ENCODE peak calls at places on chromosome 5, in five cellular contexts. One of them, this sample, is unnamed.

GRCh38 chr5:33690736-33691135 is 201.1 kb downstream of the ADAMTS12 start:
- DNase-seq in colonic mucosa: no peak
- DNase-seq in stomach: no peak
- DNase-seq in lung: no peak
- DNase-seq in pancreas: no peak
- DNase-seq in this sample: peak; percentile 95

GRCh38 chr5:59095480-59095879 is 512.6 kb downstream of the RAB3C start:
- DNase-seq in pancreas: no peak
- DNase-seq in colonic mucosa: no peak
- DNase-seq in stomach: no peak
- DNase-seq in lung: no peak
- DNase-seq in this sample: peak; percentile 56

GRCh38 chr5:22889714-22890113 is 36.6 kb upstream of the CDH12 start:
- DNase-seq in stomach: no peak
- DNase-seq in pancreas: no peak
- DNase-seq in lung: no peak
- DNase-seq in colonic mucosa: no peak
- DNase-seq in this sample: no peak

GRCh38 chr5:58294598-58295298 is 165.1 kb downstream of the PLK2 start:
- DNase-seq in pancreas: no peak
- DNase-seq in lung: no peak
- DNase-seq in colonic mucosa: no peak
- DNase-seq in stomach: no peak
- DNase-seq in this sample: peak; percentile 66

GRCh38 chr5:139634028-139634325 is 14.2 kb upstream of the CXXC5 start:
- DNase-seq in pancreas: no peak
- DNase-seq in colonic mucosa: no peak
- DNase-seq in lung: no peak
- DNase-seq in stomach: peak; percentile 13
- DNase-seq in this sample: no peak

GRCh38 chr5:170731052-170731451 is 52.5 kb upstream of the GABRP start:
- DNase-seq in lung: no peak
- DNase-seq in stomach: no peak
- DNase-seq in pancreas: no peak
- DNase-seq in colonic mucosa: no peak
- DNase-seq in this sample: no peak

GRCh38 chr5:57221049-57221568 is 47.2 kb downstream of the GPBP1 start:
- DNase-seq in stomach: no peak
- DNase-seq in pancreas: no peak
- DNase-seq in lung: no peak
- DNase-seq in colonic mucosa: no peak
- DNase-seq in this sample: peak; percentile 60

GRCh38 chr5:154723740-154724505 is 31.3 kb upstream of the LARP1 start:
- DNase-seq in lung: no peak
- DNase-seq in pancreas: no peak
- DNase-seq in stomach: no peak
- DNase-seq in colonic mucosa: no peak
- DNase-seq in this sample: peak; percentile 66

GRCh38 chr5:116702776-116703175 is 128.2 kb upstream of the SEMA6A start:
- DNase-seq in lung: no peak
- DNase-seq in pancreas: no peak
- DNase-seq in stomach: no peak
- DNase-seq in colonic mucosa: no peak
- DNase-seq in this sample: no peak

GRCh38 chr5:145157841-145158240 is 677.3 kb downstream of the PRELID2 start:
- DNase-seq in pancreas: no peak
- DNase-seq in colonic mucosa: no peak
- DNase-seq in stomach: no peak
- DNase-seq in lung: no peak
- DNase-seq in this sample: peak; percentile 13

GRCh38 chr5:111739423-111739822 is 17.6 kb downstream of the NREP start:
- DNase-seq in colonic mucosa: no peak
- DNase-seq in stomach: no peak
- DNase-seq in lung: no peak
- DNase-seq in pancreas: no peak
- DNase-seq in this sample: no peak

GRCh38 chr5:76402251-76402879 is 720 bp upstream of the IQGAP2 start:
- DNase-seq in pancreas: peak; percentile 51
- DNase-seq in lung: peak; percentile 39
- DNase-seq in colonic mucosa: peak; percentile 53
- DNase-seq in stomach: peak; percentile 64
- DNase-seq in this sample: no peak

GRCh38 chr5:72013741-72014703 is 93.3 kb upstream of the MAP1B start:
- DNase-seq in pancreas: no peak
- DNase-seq in lung: no peak
- DNase-seq in colonic mucosa: no peak
- DNase-seq in stomach: no peak
- DNase-seq in this sample: no peak

GRCh38 chr5:109335114-109335513 is 74.7 kb downstream of the PJA2 start:
- DNase-seq in lung: no peak
- DNase-seq in pancreas: no peak
- DNase-seq in stomach: no peak
- DNase-seq in colonic mucosa: no peak
- DNase-seq in this sample: no peak

GRCh38 chr5:74145904-74146303 is 494.6 kb downstream of the ENC1 start:
- DNase-seq in colonic mucosa: no peak
- DNase-seq in lung: no peak
- DNase-seq in pancreas: no peak
- DNase-seq in stomach: no peak
- DNase-seq in this sample: no peak

GRCh38 chr5:40413747-40414146 is 266.0 kb upstream of the PTGER4 start:
- DNase-seq in pancreas: no peak
- DNase-seq in lung: no peak
- DNase-seq in colonic mucosa: no peak
- DNase-seq in stomach: no peak
- DNase-seq in this sample: peak; percentile 76

GRCh38 chr5:15495026-15495425 is 5.0 kb upstream of the FBXL7 start:
- DNase-seq in pancreas: no peak
- DNase-seq in lung: no peak
- DNase-seq in colonic mucosa: no peak
- DNase-seq in stomach: no peak
- DNase-seq in this sample: peak; percentile 57

GRCh38 chr5:157892974-157893373 is 34.0 kb upstream of the CLINT1 start:
- DNase-seq in colonic mucosa: no peak
- DNase-seq in pancreas: no peak
- DNase-seq in lung: no peak
- DNase-seq in stomach: no peak
- DNase-seq in this sample: no peak

GRCh38 chr5:61318374-61318773 is 13.7 kb upstream of the ZSWIM6 start:
- DNase-seq in lung: no peak
- DNase-seq in stomach: no peak
- DNase-seq in pancreas: no peak
- DNase-seq in colonic mucosa: no peak
- DNase-seq in this sample: no peak

GRCh38 chr5:131228646-131229045 is 35.2 kb upstream of the CDC42SE2 start:
- DNase-seq in pancreas: no peak
- DNase-seq in lung: no peak
- DNase-seq in colonic mucosa: no peak
- DNase-seq in stomach: no peak
- DNase-seq in this sample: no peak

GRCh38 chr5:158756873-158757272 is 342.8 kb downstream of the EBF1 start:
- DNase-seq in pancreas: no peak
- DNase-seq in colonic mucosa: no peak
- DNase-seq in lung: no peak
- DNase-seq in stomach: no peak
- DNase-seq in this sample: peak; percentile 17

GRCh38 chr5:35859101-35859661 is 2.5 kb downstream of the IL7R start:
- DNase-seq in pancreas: no peak
- DNase-seq in stomach: no peak
- DNase-seq in lung: no peak
- DNase-seq in colonic mucosa: no peak
- DNase-seq in this sample: peak; percentile 38

GRCh38 chr5:76514254-76514653 is 108.9 kb downstream of the F2RL2 start:
- DNase-seq in pancreas: no peak
- DNase-seq in lung: no peak
- DNase-seq in stomach: no peak
- DNase-seq in colonic mucosa: no peak
- DNase-seq in this sample: no peak

GRCh38 chr5:134129411-134130238 is 15.1 kb downstream of the TCF7 start:
- DNase-seq in stomach: no peak
- DNase-seq in lung: no peak
- DNase-seq in colonic mucosa: no peak
- DNase-seq in pancreas: no peak
- DNase-seq in this sample: no peak

GRCh38 chr5:23528677-23529076 is 21.3 kb downstream of the PRDM9 start:
- DNase-seq in pancreas: no peak
- DNase-seq in colonic mucosa: no peak
- DNase-seq in stomach: no peak
- DNase-seq in lung: no peak
- DNase-seq in this sample: no peak

GRCh38 chr5:110104048-110104725 is 414.5 kb downstream of the MAN2A1 start:
- DNase-seq in lung: no peak
- DNase-seq in stomach: no peak
- DNase-seq in pancreas: no peak
- DNase-seq in colonic mucosa: no peak
- DNase-seq in this sample: no peak

GRCh38 chr5:14405267-14405666 is 176.3 kb upstream of the OTULINL start:
- DNase-seq in pancreas: no peak
- DNase-seq in colonic mucosa: peak; percentile 47
- DNase-seq in lung: no peak
- DNase-seq in stomach: no peak
- DNase-seq in this sample: no peak
- H3K36me3 ChIP-seq in pancreas: no peaks in the 10 kb centered on the region
- H3K36me3 ChIP-seq in colonic mucosa: no peaks in the 10 kb centered on the region
- H3K36me3 ChIP-seq in lung: peaks cover 27% of the 10 kb centered on the region
- H3K36me3 ChIP-seq in stomach: peaks cover 18% of the 10 kb centered on the region
- H3K36me3 ChIP-seq in this sample: peaks cover 61% of the 10 kb centered on the region

DNA sequence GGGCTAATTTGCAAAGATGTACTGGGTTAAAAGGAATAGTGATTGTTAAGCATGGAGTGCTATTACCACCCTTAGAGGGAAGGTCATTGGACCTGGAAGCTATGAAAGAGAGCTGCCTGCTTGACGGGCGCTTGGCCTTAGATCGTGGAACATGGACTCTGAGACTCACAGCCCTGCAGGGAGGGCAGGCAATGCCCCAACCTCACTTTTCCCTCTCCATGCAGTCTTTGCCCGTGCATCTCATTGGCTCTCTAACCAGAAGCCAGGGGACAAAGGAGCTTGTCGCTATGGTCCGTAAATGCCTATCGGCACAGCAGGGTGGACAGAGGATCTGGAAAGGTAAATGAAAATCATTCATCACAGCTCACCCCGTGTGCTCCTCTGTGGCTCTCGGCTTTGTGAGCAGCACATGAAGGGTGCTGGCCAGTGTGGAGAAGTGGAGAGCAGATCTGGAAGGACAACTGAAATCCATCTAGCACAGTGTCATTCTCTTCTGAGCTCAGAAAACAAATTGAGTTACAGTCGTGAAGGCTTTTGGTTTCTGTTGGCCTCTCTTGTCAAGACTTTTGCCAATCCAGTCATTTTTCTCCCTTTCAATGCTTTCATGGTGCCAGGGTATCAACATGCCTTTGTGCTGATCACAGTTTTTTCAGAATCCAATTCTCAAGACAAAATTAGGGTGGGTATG is 186.2 kb downstream of the SNX18 start:
- DNase-seq in colonic mucosa: no peak
- DNase-seq in pancreas: no peak
- DNase-seq in stomach: no peak
- DNase-seq in lung: no peak
- DNase-seq in this sample: peak; percentile 55
- H3K4me3 ChIP-seq in colonic mucosa: no peak overlapping the region
- H3K4me3 ChIP-seq in pancreas: no peak overlapping the region
- H3K4me3 ChIP-seq in stomach: no peak overlapping the region
- H3K4me3 ChIP-seq in lung: no peak overlapping the region
- H3K4me3 ChIP-seq in this sample: peak overlapping the region; percentile 40

GRCh38 chr5:102014371-102014770 is 281.7 kb downstream of the SLCO4C1 start:
- DNase-seq in pancreas: no peak
- DNase-seq in colonic mucosa: no peak
- DNase-seq in lung: no peak
- DNase-seq in stomach: no peak
- DNase-seq in this sample: no peak

GRCh38 chr5:102018690-102019089 is 277.4 kb downstream of the SLCO4C1 start:
- DNase-seq in stomach: no peak
- DNase-seq in pancreas: no peak
- DNase-seq in lung: no peak
- DNase-seq in colonic mucosa: no peak
- DNase-seq in this sample: no peak

GRCh38 chr5:102018279-102018678 is 277.8 kb downstream of the SLCO4C1 start:
- DNase-seq in pancreas: no peak
- DNase-seq in stomach: no peak
- DNase-seq in lung: no peak
- DNase-seq in colonic mucosa: no peak
- DNase-seq in this sample: no peak
- H3K36me3 ChIP-seq in pancreas: no peaks in the 10 kb centered on the region
- H3K36me3 ChIP-seq in stomach: no peaks in the 10 kb centered on the region
- H3K36me3 ChIP-seq in lung: no peaks in the 10 kb centered on the region
- H3K36me3 ChIP-seq in colonic mucosa: no peaks in the 10 kb centered on the region
- H3K36me3 ChIP-seq in this sample: no peaks in the 10 kb centered on the region

DNA sequence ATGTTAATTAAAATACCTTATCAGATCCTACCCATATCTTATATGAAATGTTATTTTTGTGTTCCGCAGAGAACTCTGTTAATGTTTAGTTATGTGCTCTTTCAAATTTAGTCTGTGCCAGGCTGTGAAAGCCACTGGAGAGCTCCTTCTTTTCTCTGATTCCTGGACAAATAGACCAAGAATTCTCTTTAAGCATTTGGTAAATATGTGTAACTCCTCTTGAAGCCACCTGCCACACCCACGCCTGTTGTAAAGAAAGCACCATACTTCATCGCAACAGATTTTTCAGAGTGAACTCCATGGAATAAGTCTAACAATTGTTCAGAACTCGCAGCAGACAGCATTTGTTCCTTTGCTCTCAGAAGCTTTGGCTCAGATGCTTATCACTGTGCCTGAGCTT is 301.1 kb downstream of the FAM170A start:
- DNase-seq in lung: no peak
- DNase-seq in colonic mucosa: no peak
- DNase-seq in stomach: no peak
- DNase-seq in pancreas: no peak
- DNase-seq in this sample: no peak
- H3K4me3 ChIP-seq in lung: no peak overlapping the region
- H3K4me3 ChIP-seq in colonic mucosa: no peak overlapping the region
- H3K4me3 ChIP-seq in stomach: no peak overlapping the region
- H3K4me3 ChIP-seq in pancreas: no peak overlapping the region
- H3K4me3 ChIP-seq in this sample: no peak overlapping the region

DNA sequence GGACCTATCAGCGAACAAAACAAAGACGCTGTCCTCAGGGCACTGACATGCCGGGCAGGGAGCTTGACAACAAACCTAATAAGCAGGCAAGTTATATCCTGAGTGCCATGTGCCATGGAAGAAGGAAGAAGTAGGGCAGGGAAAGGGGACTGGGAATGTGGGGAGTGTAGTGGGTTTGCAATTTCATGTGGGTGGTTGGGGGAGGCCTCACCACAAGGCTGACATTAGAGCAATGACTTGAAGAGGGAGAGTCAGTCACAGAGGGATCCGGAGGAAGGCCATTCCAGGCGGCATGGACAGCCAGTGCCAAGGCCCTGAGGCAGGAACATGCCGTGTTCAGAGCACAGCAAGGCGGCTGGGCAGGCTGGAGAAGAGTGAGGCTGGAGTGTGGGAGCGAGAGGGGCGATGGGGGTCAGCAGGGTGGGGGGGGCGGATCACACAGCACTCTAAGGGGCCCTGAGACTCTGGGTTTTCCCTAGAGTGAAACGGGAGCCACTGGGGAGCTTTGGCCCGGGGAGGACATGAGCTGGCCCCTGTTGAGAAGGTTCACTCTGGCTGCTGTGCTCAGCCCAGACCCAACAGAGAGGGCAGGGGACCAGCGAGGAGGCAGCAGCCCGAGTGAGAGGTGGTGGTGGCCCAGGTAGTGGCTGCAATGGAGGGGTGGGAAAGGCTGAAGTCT is 86.3 kb downstream of the STK10 start:
- DNase-seq in stomach: no peak
- DNase-seq in pancreas: no peak
- DNase-seq in lung: no peak
- DNase-seq in colonic mucosa: no peak
- DNase-seq in this sample: no peak
- H3K36me3 ChIP-seq in stomach: peaks cover 6% of the 10 kb centered on the region
- H3K36me3 ChIP-seq in pancreas: no peaks in the 10 kb centered on the region
- H3K36me3 ChIP-seq in lung: peaks cover 29% of the 10 kb centered on the region
- H3K36me3 ChIP-seq in colonic mucosa: no peaks in the 10 kb centered on the region
- H3K36me3 ChIP-seq in this sample: peaks cover 5% of the 10 kb centered on the region